ENCODE peak calls at places on chromosome 15, in six cellular contexts. O, W, K, I, C and F are unnamed samples.

GRCh38 chr15:92914768-92915221 is 14.7 kb downstream of the CHD2 start:
- DNase-seq in W (no peak), K (no peak), I (no peak), C (no peak), O (no peak), F (no peak)

GRCh38 chr15:57861039-57861638 is 154.6 kb downstream of the POLR2M start:
- DNase-seq in K (peak), W (peak), O (peak), C (no peak), I (peak), F (peak)

GRCh38 chr15:38533926-38534325 is 30.7 kb downstream of the RASGRP1 start:
- DNase-seq in W (no peak), I (no peak), O (no peak), K (no peak), C (no peak), F (no peak)

GRCh38 chr15:65580287-65580686 is 30.6 kb downstream of the INTS14 start:
- DNase-seq in K (no peak), I (peak), C (no peak), O (no peak), W (no peak), F (no peak)

GRCh38 chr15:85837011-85837433 is 42.3 kb upstream of the KLHL25 start:
- DNase-seq in I (peak), K (no peak), C (no peak), W (no peak), O (no peak), F (no peak)

GRCh38 chr15:64547275-64547674 is 86.9 kb downstream of the ZNF609 start:
- DNase-seq in O (no peak), I (no peak), C (no peak), W (no peak), K (no peak), F (no peak)

GRCh38 chr15:101128696-101129095 is 123.2 kb downstream of the CHSY1 start:
- DNase-seq in I (no peak), K (no peak), O (no peak), W (no peak), C (no peak), F (no peak)

GRCh38 chr15:61169904-61170695 is 59.0 kb downstream of the RORA start:
- DNase-seq in C (no peak), K (peak), O (no peak), W (no peak), I (no peak), F (no peak)

GRCh38 chr15:40340038-40340739 is 550 bp downstream of the CCDC9B start:
- DNase-seq in C (peak), K (no peak), O (no peak), I (no peak), W (no peak), F (no peak)

GRCh38 chr15:44450172-44450571 is 22.7 kb downstream of the CTDSPL2 start:
- DNase-seq in W (no peak), O (no peak), K (no peak), C (no peak), I (no peak), F (no peak)

GRCh38 chr15:58240191-58240932 is 102.2 kb downstream of the AQP9 start:
- DNase-seq in I (no peak), C (no peak), K (no peak), O (no peak), W (no peak), F (no peak)

GRCh38 chr15:40081691-40082194 is 26.9 kb downstream of the BMF start:
- DNase-seq in C (no peak), W (peak), K (no peak), O (no peak), I (peak), F (peak)

GRCh38 chr15:72197045-72197459 is 535 bp downstream of the GRAMD2A start:
- DNase-seq in K (no peak), I (no peak), O (no peak), W (no peak), C (peak), F (no peak)

GRCh38 chr15:71545223-71545760 is 265.1 kb upstream of the NR2E3 start:
- DNase-seq in C (no peak), K (no peak), O (no peak), I (no peak), W (no peak), F (no peak)

GRCh38 chr15:64343841-64344240 is 12.1 kb downstream of the CSNK1G1 start:
- DNase-seq in C (no peak), O (no peak), I (no peak), K (no peak), W (no peak), F (no peak)

GRCh38 chr15:96264801-96265515 is 65.5 kb upstream of the NR2F2 start:
- DNase-seq in W (peak), O (peak), I (peak), K (no peak), C (no peak), F (no peak)

GRCh38 chr15:40097968-40098476 is 10.7 kb downstream of the BMF start:
- DNase-seq in K (no peak), I (no peak), W (peak), O (no peak), C (no peak), F (no peak)

GRCh38 chr15:73897441-73898261 is 24.3 kb downstream of the TBC1D21 start:
- DNase-seq in W (peak), I (peak), K (no peak), C (peak), O (peak), F (peak)

GRCh38 chr15:89642106-89642505 is 13.2 kb downstream of the KIF7 start:
- DNase-seq in I (no peak), K (no peak), O (no peak), C (no peak), W (no peak), F (no peak)

GRCh38 chr15:93030430-93031102 is 58.4 kb downstream of the RGMA start:
- DNase-seq in I (peak), K (peak), C (peak), W (peak), O (peak), F (peak)

GRCh38 chr15:66251065-66251789 is 2.3 kb downstream of the MEGF11 start:
- DNase-seq in I (no peak), C (peak), O (no peak), W (no peak), K (no peak), F (no peak)

GRCh38 chr15:99454107-99454809 is 111.5 kb upstream of the MEF2A start:
- DNase-seq in C (peak), K (no peak), W (no peak), O (no peak), I (no peak), F (no peak)

GRCh38 chr15:76340198-76340801 is 3.7 kb downstream of the ISL2 start:
- DNase-seq in O (no peak), C (peak), K (no peak), I (no peak), W (no peak), F (no peak)

GRCh38 chr15:63872759-63873510 is 39.2 kb upstream of the HERC1 start:
- DNase-seq in I (no peak), O (no peak), W (no peak), K (no peak), C (no peak), F (peak)

GRCh38 chr15:32867313-32867626 is 149.5 kb downstream of the GREM1 start:
- DNase-seq in O (peak), I (no peak), K (no peak), C (no peak), W (no peak), F (no peak)

GRCh38 chr15:52924641-52925040 is 134.5 kb upstream of the ONECUT1 start:
- DNase-seq in W (no peak), I (no peak), C (no peak), K (no peak), O (no peak), F (no peak)

GRCh38 chr15:87829651-87830050 is 426.9 kb downstream of the NTRK3 start:
- DNase-seq in W (no peak), C (no peak), O (no peak), K (no peak), I (no peak), F (no peak)

GRCh38 chr15:69898243-69898642 is 199.5 kb downstream of the TLE3 start:
- DNase-seq in K (no peak), O (no peak), W (no peak), I (no peak), C (no peak), F (no peak)

GRCh38 chr15:67765706-67766105 is 59.6 kb upstream of the SKOR1 start:
- DNase-seq in K (no peak), C (no peak), I (no peak), O (no peak), W (no peak), F (no peak)
- H3K9ac ChIP-seq in K (no peak), C (no peak), I (no peak), O (no peak), W (no peak), F (no peak)

GRCh38 chr15:45471151-45471550 is 51.4 kb downstream of the SLC30A4 start:
- DNase-seq in C (no peak), O (no peak), I (no peak), K (no peak), W (no peak), F (no peak)
- TF ChIP-seq YY1 in C (no peak), O (no peak), I (no peak), K (no peak), W (no peak), F (no peak)

GRCh38 chr15:56049577-56049976 is 56.2 kb upstream of the NEDD4 start:
- DNase-seq in I (no peak), W (no peak), C (no peak), O (no peak), K (no peak), F (no peak)

GRCh38 chr15:56053046-56053400 is 59.6 kb upstream of the NEDD4 start:
- DNase-seq in W (no peak), C (no peak), O (no peak), K (no peak), I (no peak), F (no peak)

GRCh38 chr15:56047354-56047753 is 53.9 kb upstream of the NEDD4 start:
- DNase-seq in W (no peak), O (no peak), I (no peak), C (no peak), K (no peak), F (no peak)

GRCh38 chr15:56052389-56053045 is 59.1 kb upstream of the NEDD4 start:
- DNase-seq in I (peak), C (no peak), O (peak), W (peak), K (no peak), F (no peak)

DNA sequence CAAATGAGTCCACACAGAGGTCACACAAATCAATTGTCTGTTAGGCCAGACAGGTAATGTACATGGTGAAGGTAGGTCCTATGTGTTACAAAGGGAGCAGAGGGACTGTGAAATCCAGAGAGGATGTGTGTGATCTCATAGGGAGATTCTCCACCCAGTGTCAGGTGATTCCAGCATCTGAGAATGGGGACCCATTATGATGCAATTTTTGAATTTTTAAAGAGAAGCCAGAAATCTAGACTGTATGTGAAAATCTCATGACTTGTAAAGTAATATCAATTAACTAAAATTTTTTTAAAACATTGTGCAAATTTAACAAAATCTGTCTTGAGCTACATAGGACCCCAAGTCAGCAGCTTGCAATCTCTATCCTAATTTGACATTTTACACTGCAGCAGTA is 58.3 kb upstream of the NEDD4 start:
- DNase-seq in K (no peak), I (no peak), C (no peak), O (no peak), W (no peak), F (no peak)
- TF ChIP-seq ZNF274 in K (no peak), I (no peak), C (no peak), O (no peak), W (no peak), F (no peak)

GRCh38 chr15:81011593-81011992 is 10.9 kb downstream of the TLNRD1 start:
- DNase-seq in C (no peak), W (no peak), O (no peak), K (no peak), I (no peak), F (no peak)

GRCh38 chr15:81015595-81016252 is 15.0 kb downstream of the TLNRD1 start:
- DNase-seq in W (no peak), O (no peak), I (no peak), C (no peak), K (no peak), F (no peak)

GRCh38 chr15:81014446-81015093 is 13.8 kb downstream of the TLNRD1 start:
- DNase-seq in W (no peak), C (no peak), O (no peak), I (no peak), K (no peak), F (no peak)

GRCh38 chr15:81012588-81012987 is 11.9 kb downstream of the TLNRD1 start:
- DNase-seq in I (no peak), O (no peak), K (no peak), W (no peak), C (no peak), F (no peak)

GRCh38 chr15:81013396-81013929 is 12.7 kb downstream of the TLNRD1 start:
- DNase-seq in I (no peak), O (no peak), W (no peak), C (no peak), K (no peak), F (no peak)
- H3K9ac ChIP-seq in I (no peak), O (no peak), W (no peak), C (no peak), K (no peak), F (no peak)